ENCODE peak calls at places on chromosomes 13 and 19, in eight cellular contexts. One of them, this sample, is unnamed.

GRCh38 chr19:57377498-57378146 is 12.0 kb upstream of the ZNF548 start:
- DNase-seq in RCC 7860: no peak
- DNase-seq in pulmonary artery endothelial cell: no peak
- DNase-seq in H9: no peak
- DNase-seq in aorta: no peak
- DNase-seq in stimulated activated CD4-positive, alpha-beta T cell treated with anti-CD3 and anti-CD28 coated beads, Interleukin-15, amount 100 ng/mL, for 1 hour: no peak
- DNase-seq in NCI-H1105 treated with DMSO at 0.1 percent for 48 hours: no peak
- DNase-seq in H4: no peak
- DNase-seq in this sample: no peak

GRCh38 chr13:85738696-85739320 is 60.4 kb downstream of the SLITRK6 start:
- DNase-seq in RCC 7860: no peak
- DNase-seq in pulmonary artery endothelial cell: no peak
- DNase-seq in H9: no peak
- DNase-seq in aorta: no peak
- DNase-seq in stimulated activated CD4-positive, alpha-beta T cell treated with anti-CD3 and anti-CD28 coated beads, Interleukin-15, amount 100 ng/mL, for 1 hour: no peak
- DNase-seq in NCI-H1105 treated with DMSO at 0.1 percent for 48 hours: no peak
- DNase-seq in H4: no peak
- DNase-seq in this sample: no peak

GRCh38 chr13:29438772-29439171 is 156.7 kb downstream of the SLC7A1 start:
- DNase-seq in RCC 7860: no peak
- DNase-seq in pulmonary artery endothelial cell: no peak
- DNase-seq in H9: no peak
- DNase-seq in aorta: no peak
- DNase-seq in stimulated activated CD4-positive, alpha-beta T cell treated with anti-CD3 and anti-CD28 coated beads, Interleukin-15, amount 100 ng/mL, for 1 hour: no peak
- DNase-seq in NCI-H1105 treated with DMSO at 0.1 percent for 48 hours: no peak
- DNase-seq in H4: no peak
- DNase-seq in this sample: no peak

GRCh38 chr19:33441277-33441699 is 67.8 kb downstream of the CEBPG start:
- DNase-seq in RCC 7860: no peak
- DNase-seq in pulmonary artery endothelial cell: no peak
- DNase-seq in H9: no peak
- DNase-seq in aorta: peak
- DNase-seq in stimulated activated CD4-positive, alpha-beta T cell treated with anti-CD3 and anti-CD28 coated beads, Interleukin-15, amount 100 ng/mL, for 1 hour: no peak
- DNase-seq in NCI-H1105 treated with DMSO at 0.1 percent for 48 hours: no peak
- DNase-seq in H4: no peak
- DNase-seq in this sample: no peak

GRCh38 chr13:77767413-77767812 is 69.9 kb downstream of the SLAIN1 start:
- DNase-seq in RCC 7860: no peak
- DNase-seq in pulmonary artery endothelial cell: no peak
- DNase-seq in H9: no peak
- DNase-seq in aorta: no peak
- DNase-seq in stimulated activated CD4-positive, alpha-beta T cell treated with anti-CD3 and anti-CD28 coated beads, Interleukin-15, amount 100 ng/mL, for 1 hour: no peak
- DNase-seq in NCI-H1105 treated with DMSO at 0.1 percent for 48 hours: no peak
- DNase-seq in H4: no peak
- DNase-seq in this sample: no peak

GRCh38 chr19:28710278-28710677 is 502.7 kb downstream of the UQCRFS1 start:
- DNase-seq in RCC 7860: peak
- DNase-seq in pulmonary artery endothelial cell: peak
- DNase-seq in H9: no peak
- DNase-seq in aorta: no peak
- DNase-seq in stimulated activated CD4-positive, alpha-beta T cell treated with anti-CD3 and anti-CD28 coated beads, Interleukin-15, amount 100 ng/mL, for 1 hour: no peak
- DNase-seq in NCI-H1105 treated with DMSO at 0.1 percent for 48 hours: peak
- DNase-seq in H4: peak
- DNase-seq in this sample: no peak

GRCh38 chr13:86974251-86974994 is 696.7 kb upstream of the SLITRK5 start:
- DNase-seq in RCC 7860: no peak
- DNase-seq in pulmonary artery endothelial cell: no peak
- DNase-seq in H9: peak
- DNase-seq in aorta: peak
- DNase-seq in stimulated activated CD4-positive, alpha-beta T cell treated with anti-CD3 and anti-CD28 coated beads, Interleukin-15, amount 100 ng/mL, for 1 hour: no peak
- DNase-seq in NCI-H1105 treated with DMSO at 0.1 percent for 48 hours: no peak
- DNase-seq in H4: no peak
- DNase-seq in this sample: no peak

GRCh38 chr13:113065406-113066141 is 40.0 kb upstream of the F7 start:
- DNase-seq in RCC 7860: no peak
- DNase-seq in pulmonary artery endothelial cell: no peak
- DNase-seq in H9: no peak
- DNase-seq in aorta: no peak
- DNase-seq in stimulated activated CD4-positive, alpha-beta T cell treated with anti-CD3 and anti-CD28 coated beads, Interleukin-15, amount 100 ng/mL, for 1 hour: no peak
- DNase-seq in NCI-H1105 treated with DMSO at 0.1 percent for 48 hours: no peak
- DNase-seq in H4: no peak
- DNase-seq in this sample: no peak

GRCh38 chr19:13078897-13079541 is 23.6 kb downstream of the LYL1 start:
- DNase-seq in RCC 7860: no peak
- DNase-seq in pulmonary artery endothelial cell: no peak
- DNase-seq in H9: no peak
- DNase-seq in aorta: no peak
- DNase-seq in stimulated activated CD4-positive, alpha-beta T cell treated with anti-CD3 and anti-CD28 coated beads, Interleukin-15, amount 100 ng/mL, for 1 hour: no peak
- DNase-seq in NCI-H1105 treated with DMSO at 0.1 percent for 48 hours: no peak
- DNase-seq in H4: no peak
- DNase-seq in this sample: no peak

GRCh38 chr19:48837081-48837524 is 812 bp upstream of the HSD17B14 start:
- DNase-seq in RCC 7860: no peak
- DNase-seq in pulmonary artery endothelial cell: peak
- DNase-seq in H9: peak
- DNase-seq in aorta: peak
- DNase-seq in stimulated activated CD4-positive, alpha-beta T cell treated with anti-CD3 and anti-CD28 coated beads, Interleukin-15, amount 100 ng/mL, for 1 hour: peak
- DNase-seq in NCI-H1105 treated with DMSO at 0.1 percent for 48 hours: peak
- DNase-seq in H4: no peak
- DNase-seq in this sample: peak

GRCh38 chr19:48752511-48753365 is at the start of gene FUT1:
- DNase-seq in RCC 7860: no peak
- DNase-seq in pulmonary artery endothelial cell: no peak
- DNase-seq in H9: peak
- DNase-seq in aorta: peak
- DNase-seq in stimulated activated CD4-positive, alpha-beta T cell treated with anti-CD3 and anti-CD28 coated beads, Interleukin-15, amount 100 ng/mL, for 1 hour: no peak
- DNase-seq in NCI-H1105 treated with DMSO at 0.1 percent for 48 hours: peak
- DNase-seq in H4: no peak
- DNase-seq in this sample: peak

GRCh38 chr19:54464044-54464623 is 556 bp upstream of the LENG9 start:
- DNase-seq in RCC 7860: peak
- DNase-seq in pulmonary artery endothelial cell: no peak
- DNase-seq in H9: peak
- DNase-seq in aorta: peak
- DNase-seq in stimulated activated CD4-positive, alpha-beta T cell treated with anti-CD3 and anti-CD28 coated beads, Interleukin-15, amount 100 ng/mL, for 1 hour: no peak
- DNase-seq in NCI-H1105 treated with DMSO at 0.1 percent for 48 hours: peak
- DNase-seq in H4: peak
- DNase-seq in this sample: peak

GRCh38 chr19:45170146-45171106 is 7.6 kb downstream of the TRAPPC6A start:
- DNase-seq in RCC 7860: no peak
- DNase-seq in pulmonary artery endothelial cell: no peak
- DNase-seq in H9: no peak
- DNase-seq in aorta: no peak
- DNase-seq in stimulated activated CD4-positive, alpha-beta T cell treated with anti-CD3 and anti-CD28 coated beads, Interleukin-15, amount 100 ng/mL, for 1 hour: no peak
- DNase-seq in NCI-H1105 treated with DMSO at 0.1 percent for 48 hours: no peak
- DNase-seq in H4: no peak
- DNase-seq in this sample: no peak

GRCh38 chr19:1009043-1009975 is 9.1 kb downstream of the GRIN3B start:
- DNase-seq in RCC 7860: no peak
- DNase-seq in pulmonary artery endothelial cell: no peak
- DNase-seq in H9: no peak
- DNase-seq in aorta: no peak
- DNase-seq in stimulated activated CD4-positive, alpha-beta T cell treated with anti-CD3 and anti-CD28 coated beads, Interleukin-15, amount 100 ng/mL, for 1 hour: no peak
- DNase-seq in NCI-H1105 treated with DMSO at 0.1 percent for 48 hours: no peak
- DNase-seq in H4: no peak
- DNase-seq in this sample: no peak

GRCh38 chr19:43711751-43712355 is 4.0 kb upstream of the IRGC start:
- DNase-seq in RCC 7860: no peak
- DNase-seq in pulmonary artery endothelial cell: no peak
- DNase-seq in H9: no peak
- DNase-seq in aorta: no peak
- DNase-seq in stimulated activated CD4-positive, alpha-beta T cell treated with anti-CD3 and anti-CD28 coated beads, Interleukin-15, amount 100 ng/mL, for 1 hour: no peak
- DNase-seq in NCI-H1105 treated with DMSO at 0.1 percent for 48 hours: no peak
- DNase-seq in H4: no peak
- DNase-seq in this sample: no peak

GRCh38 chr19:11380653-11381534 is 3.2 kb downstream of the EPOR start:
- DNase-seq in RCC 7860: peak
- DNase-seq in pulmonary artery endothelial cell: peak
- DNase-seq in H9: peak
- DNase-seq in aorta: peak
- DNase-seq in stimulated activated CD4-positive, alpha-beta T cell treated with anti-CD3 and anti-CD28 coated beads, Interleukin-15, amount 100 ng/mL, for 1 hour: peak
- DNase-seq in NCI-H1105 treated with DMSO at 0.1 percent for 48 hours: peak
- DNase-seq in H4: peak
- DNase-seq in this sample: peak

GRCh38 chr13:48595330-48596127 is 58.2 kb upstream of the CYSLTR2 start:
- DNase-seq in RCC 7860: peak
- DNase-seq in pulmonary artery endothelial cell: peak
- DNase-seq in H9: peak
- DNase-seq in aorta: no peak
- DNase-seq in stimulated activated CD4-positive, alpha-beta T cell treated with anti-CD3 and anti-CD28 coated beads, Interleukin-15, amount 100 ng/mL, for 1 hour: peak
- DNase-seq in NCI-H1105 treated with DMSO at 0.1 percent for 48 hours: peak
- DNase-seq in H4: peak
- DNase-seq in this sample: no peak

GRCh38 chr13:111325146-111325890 is 4.9 kb downstream of the TEX29 start:
- DNase-seq in RCC 7860: no peak
- DNase-seq in pulmonary artery endothelial cell: no peak
- DNase-seq in H9: peak
- DNase-seq in aorta: peak
- DNase-seq in stimulated activated CD4-positive, alpha-beta T cell treated with anti-CD3 and anti-CD28 coated beads, Interleukin-15, amount 100 ng/mL, for 1 hour: no peak
- DNase-seq in NCI-H1105 treated with DMSO at 0.1 percent for 48 hours: no peak
- DNase-seq in H4: no peak
- DNase-seq in this sample: no peak